ENCODE peak calls at places on chromosomes 6 and 20, in four cellular contexts. V is activated CD4-positive, alpha-beta T cell treated with anti-CD3 and anti-CD28 coated beads for 1 hour; E is activated gamma-delta T cell treated with anti-CD3 and anti-CD28 coated beads, Interleukin-2, amount 50 U/mL, for 16 hours; T is HT1080. X is an unnamed sample.

GRCh38 chr6:158142789-158143188 is 25.3 kb downstream of the SERAC1 start:
- DNase-seq in V (no peak), E (no peak), T (peak), X (no peak)

GRCh38 chr6:4313044-4313686 is 177.8 kb upstream of the ECI2 start:
- DNase-seq in V (no peak), T (peak), E (no peak), X (no peak)

GRCh38 chr6:137975058-137975940 is 108.2 kb downstream of the TNFAIP3 start:
- DNase-seq in V (no peak), T (peak), E (peak), X (no peak)

GRCh38 chr20:32360333-32360634 is 2.2 kb downstream of the ASXL1 start:
- DNase-seq in E (no peak), T (no peak), V (no peak), X (no peak)

GRCh38 chr6:107786709-107787588 is 37.2 kb downstream of the SCML4 start:
- DNase-seq in E (no peak), V (no peak), T (no peak), X (no peak)

GRCh38 chr6:10322991-10323390 is 91.9 kb downstream of the TFAP2A start:
- DNase-seq in V (no peak), E (no peak), T (peak), X (no peak)

GRCh38 chr6:706161-706560 is 13.2 kb upstream of the EXOC2 start:
- DNase-seq in E (no peak), T (no peak), V (no peak), X (no peak)

GRCh38 chr6:35173068-35174042 is 32.2 kb upstream of the TCP11 start:
- DNase-seq in T (peak), E (no peak), V (no peak), X (no peak)

GRCh38 chr6:152859225-152859624 is 108.6 kb downstream of the VIP start:
- DNase-seq in T (no peak), V (no peak), E (no peak), X (no peak)

GRCh38 chr6:151885234-151885633 is 77.8 kb downstream of the ESR1 start:
- DNase-seq in T (no peak), V (no peak), E (no peak), X (no peak)

GRCh38 chr20:16004108-16004854 is 569.0 kb downstream of the KIF16B start:
- DNase-seq in E (no peak), T (no peak), V (no peak), X (no peak)

GRCh38 chr20:44614525-44614924 is 32.1 kb downstream of the PKIG start:
- DNase-seq in T (no peak), E (no peak), V (no peak), X (no peak)

GRCh38 chr6:99016355-99016754 is 68.6 kb upstream of the FBXL4 start:
- DNase-seq in V (no peak), T (peak), E (no peak), X (no peak)

GRCh38 chr6:167079853-167080297 is 43.0 kb upstream of the CCR6 start:
- DNase-seq in V (no peak), T (no peak), E (no peak), X (peak)

GRCh38 chr20:41476013-41476441 is 109.4 kb upstream of the EMILIN3 start:
- DNase-seq in V (no peak), E (no peak), T (peak), X (no peak)

GRCh38 chr6:82955841-82956240 is 109.8 kb downstream of the UBE3D start:
- DNase-seq in E (no peak), T (peak), V (no peak), X (no peak)

GRCh38 chr6:106359989-106360409 is 518 bp upstream of the CRYBG1 start:
- DNase-seq in E (no peak), T (peak), V (no peak), X (no peak)

GRCh38 chr6:169099411-169100202 is 154.0 kb downstream of the THBS2 start:
- DNase-seq in T (peak), V (no peak), E (no peak), X (no peak)

GRCh38 chr6:168756009-168756634 is 315.1 kb downstream of the SMOC2 start:
- DNase-seq in E (no peak), T (no peak), V (no peak), X (no peak)